ENCODE peak calls at places on chromosome 6, in four cellular contexts. F is upper lobe of right lung, I is H1, M is endodermal cell. R is an unnamed sample.

GRCh38 chr6:168915855-168916254 is 337.8 kb downstream of the THBS2 start:
- DNase-seq in I (no peak), M (no peak), F (no peak), R (no peak)

GRCh38 chr6:27383481-27383880 is 5.1 kb upstream of the ZNF391 start:
- DNase-seq in M (no peak), F (no peak), I (no peak), R (no peak)

GRCh38 chr6:2909718-2910117 is 6.6 kb upstream of the SERPINB9 start:
- DNase-seq in F (peak; percentile 32), I (no peak), M (peak; percentile 54), R (no peak)

GRCh38 chr6:23927935-23928334 is 198.1 kb upstream of the NRSN1 start:
- DNase-seq in F (no peak), M (no peak), I (no peak), R (no peak)

GRCh38 chr6:3259491-3259958 is 778 bp downstream of the PSMG4 start:
- DNase-seq in F (peak; percentile 69), M (peak; percentile 82), I (no peak), R (no peak)

GRCh38 chr6:170134077-170135040 is 156.5 kb downstream of the DLL1 start:
- DNase-seq in I (no peak), M (peak; percentile 32), F (peak; percentile 57), R (no peak)

GRCh38 chr6:48084201-48084600 is 26.8 kb downstream of the PTCHD4 start:
- DNase-seq in M (no peak), F (no peak), I (no peak), R (no peak)

GRCh38 chr6:82680192-82680591 is 316.6 kb downstream of the TPBG start:
- DNase-seq in M (no peak), I (no peak), F (no peak), R (no peak)

GRCh38 chr6:10595731-10596664 is 74.8 kb downstream of the GCNT2 start:
- DNase-seq in M (peak; percentile 75), F (no peak), I (no peak), R (no peak)

GRCh38 chr6:90545450-90545849 is 41.4 kb downstream of the MAP3K7 start:
- DNase-seq in I (no peak), F (no peak), M (no peak), R (no peak)

GRCh38 chr6:129679250-129679649 is 30.7 kb downstream of the ARHGAP18 start:
- DNase-seq in I (no peak), F (no peak), M (no peak), R (no peak)

GRCh38 chr6:136792066-136792944 is at the start of gene MAP3K5:
- DNase-seq in F (peak; percentile 95), M (peak; percentile 89), I (no peak), R (peak; percentile 77)

GRCh38 chr6:14888575-14889000 is 357.3 kb upstream of the JARID2 start:
- DNase-seq in I (no peak), F (no peak), M (no peak), R (no peak)

GRCh38 chr6:17987576-17988421 is at the start of gene KIF13A:
- DNase-seq in M (peak; percentile 79), I (no peak), F (peak; percentile 90), R (peak; percentile 81)

GRCh38 chr6:10425177-10425972 is 10.5 kb upstream of the TFAP2A start:
- DNase-seq in M (peak; percentile 64), I (no peak), F (no peak), R (no peak)

GRCh38 chr6:158290659-158291058 is 21.6 kb upstream of the TULP4 start:
- DNase-seq in M (no peak), I (no peak), F (no peak), R (no peak)

GRCh38 chr6:144434308-144434990 is 149.3 kb downstream of the UTRN start:
- DNase-seq in I (no peak), M (no peak), F (no peak), R (no peak)

GRCh38 chr6:87700351-87700728 is 1.7 kb downstream of the AKIRIN2 start:
- DNase-seq in F (no peak), I (no peak), M (no peak), R (no peak)

GRCh38 chr6:150368762-150369161 is at the start of gene IYD:
- DNase-seq in F (no peak), I (no peak), M (no peak), R (no peak)

GRCh38 chr6:75880305-75880704 is 131.3 kb downstream of the MYO6 start:
- DNase-seq in M (no peak), F (no peak), I (no peak), R (no peak)

GRCh38 chr6:79868098-79868722 is 79.1 kb downstream of the ELOVL4 start:
- DNase-seq in M (peak; percentile 64), F (no peak), I (no peak), R (no peak)

GRCh38 chr6:167113935-167114910 is 8.7 kb upstream of the CCR6 start:
- DNase-seq in M (no peak), I (no peak), F (no peak), R (no peak)

GRCh38 chr6:11092654-11093053 is 980 bp upstream of the SMIM13 start:
- DNase-seq in F (no peak), M (no peak), I (no peak), R (no peak)

GRCh38 chr6:112749673-112750072 is 402.5 kb downstream of the RFPL4B start:
- DNase-seq in F (no peak), I (no peak), M (no peak), R (no peak)

GRCh38 chr6:128515550-128516513 is 4.6 kb downstream of the PTPRK start:
- DNase-seq in M (no peak), I (no peak), F (no peak), R (no peak)

GRCh38 chr6:39194466-39194865 is 34.8 kb downstream of the KCNK5 start:
- DNase-seq in F (no peak), M (no peak), I (no peak), R (no peak)
- H3K27ac ChIP-seq in F (no peak overlapping the region), M (no peak overlapping the region), I (no peak overlapping the region), R (no peak overlapping the region)

GRCh38 chr6:42745083-42745637 is 743 bp downstream of the TBCC start:
- DNase-seq in I (no peak), M (peak; percentile 71), F (no peak), R (no peak)
- H3K27ac ChIP-seq in I (peak overlapping the region; percentile 84), M (peak overlapping the region; percentile 88), F (peak overlapping the region; percentile 98), R (peak overlapping the region; percentile 94)

GRCh38 chr6:36121752-36122494 is 8.4 kb upstream of the MAPK13 start:
- DNase-seq in F (no peak), M (no peak), I (no peak), R (no peak)
- H3K27ac ChIP-seq in F (no peak overlapping the region), M (no peak overlapping the region), I (no peak overlapping the region), R (no peak overlapping the region)

DNA sequence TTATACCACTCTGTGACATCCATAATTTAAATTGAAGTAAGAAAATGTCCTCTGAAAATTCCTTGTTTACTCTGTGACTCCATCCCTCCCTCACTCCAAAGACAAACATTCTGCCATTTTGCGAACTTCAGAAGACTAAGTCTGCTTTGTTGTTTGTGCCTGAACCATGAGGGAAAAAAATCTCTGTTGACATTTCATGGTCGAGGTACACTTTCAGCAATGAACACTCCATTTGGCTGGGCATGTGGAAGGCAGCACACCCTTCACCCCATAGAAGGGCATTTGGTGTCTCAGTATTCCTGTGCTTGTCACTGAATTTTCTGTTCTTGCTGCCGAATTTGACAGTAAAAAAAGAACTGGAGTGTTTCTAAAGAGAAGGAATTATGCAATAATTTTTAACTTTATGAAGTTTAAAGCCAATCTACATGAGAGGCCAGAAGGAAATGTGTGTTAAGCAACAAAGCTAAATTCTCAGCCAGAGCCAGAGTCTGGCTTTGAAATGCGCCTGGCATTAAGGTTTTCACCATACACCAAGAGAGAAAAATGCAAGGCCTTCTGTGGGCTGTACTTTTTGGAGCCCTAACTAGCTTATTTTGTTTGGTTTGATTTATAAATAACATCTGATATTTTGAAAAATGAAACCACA is 4.7 kb upstream of the PBOV1 start:
- DNase-seq in M (no peak), F (no peak), I (no peak), R (no peak)
- H3K27ac ChIP-seq in M (no peak overlapping the region), F (peak overlapping the region; percentile 25), I (no peak overlapping the region), R (no peak overlapping the region)

DNA sequence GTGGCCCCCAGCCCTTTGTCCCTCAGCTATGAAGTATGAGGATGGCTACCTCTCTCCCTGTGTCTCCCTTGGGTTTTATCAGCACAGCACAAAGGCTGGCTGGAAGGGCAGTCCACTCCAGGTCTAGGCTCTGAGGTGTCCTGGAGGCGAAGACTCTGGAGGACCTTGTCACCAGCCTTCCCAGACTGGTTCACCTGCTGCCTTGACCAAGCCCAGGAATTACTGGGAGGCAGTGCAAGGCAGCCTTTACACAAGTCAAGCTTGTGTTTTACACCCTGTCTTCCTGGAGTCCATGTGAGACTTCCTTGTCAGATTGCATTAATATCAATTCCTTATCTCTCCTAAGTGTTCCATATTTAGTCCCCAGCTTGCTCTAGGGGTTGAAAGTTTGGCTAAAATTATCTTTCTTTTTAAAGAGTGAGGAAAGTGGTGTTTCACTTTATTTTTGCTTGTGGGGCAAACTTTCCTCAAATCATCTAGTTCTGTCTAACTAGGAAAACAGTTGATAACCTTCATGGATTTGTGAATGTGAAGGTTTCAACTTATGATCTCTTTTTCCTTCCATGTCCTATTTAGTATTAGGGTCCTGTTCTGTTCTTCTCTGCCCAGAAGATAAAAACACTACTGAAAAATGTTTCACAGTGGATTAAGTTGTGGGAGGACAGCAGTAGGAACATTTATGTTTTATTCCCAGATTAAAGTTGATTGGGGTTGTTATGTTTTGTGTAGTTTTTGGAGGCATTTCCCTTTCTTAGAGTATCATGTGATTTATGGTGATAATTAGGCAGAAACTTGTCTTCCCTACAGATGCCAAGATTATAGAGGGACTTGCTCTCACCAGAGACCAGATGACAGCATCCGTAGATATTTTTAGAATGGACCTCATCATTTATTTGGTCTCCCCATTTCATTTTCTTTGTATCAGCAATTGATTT is 114.8 kb downstream of the FOXO3 start:
- DNase-seq in M (no peak), I (no peak), F (no peak), R (no peak)
- H3K27ac ChIP-seq in M (no peak overlapping the region), I (no peak overlapping the region), F (peak overlapping the region; percentile 27), R (peak overlapping the region; percentile 47)

DNA sequence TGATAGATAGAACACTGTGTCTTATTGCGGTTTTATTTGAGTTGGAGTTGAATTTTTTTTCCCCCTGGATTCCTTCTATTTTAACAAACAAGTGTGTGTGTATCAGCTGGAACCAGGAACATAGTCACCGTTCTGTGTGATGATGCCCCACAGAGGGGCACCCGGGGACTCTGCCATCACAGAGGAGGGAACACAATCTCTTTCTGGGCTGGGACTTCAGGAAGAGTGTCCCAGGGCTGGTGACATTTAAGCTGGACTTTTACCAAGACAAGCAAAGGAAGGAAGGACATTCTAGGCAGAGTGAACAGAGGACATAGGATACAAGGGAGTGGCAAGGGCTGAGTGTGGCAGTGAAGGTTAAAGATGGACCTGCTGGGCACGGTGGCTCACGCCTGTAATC is 33.2 kb downstream of the TAF8 start:
- DNase-seq in I (no peak), F (no peak), M (no peak), R (no peak)
- H3K27ac ChIP-seq in I (no peak overlapping the region), F (no peak overlapping the region), M (no peak overlapping the region), R (peak overlapping the region; percentile 67)

GRCh38 chr6:5246870-5247161 is 13.9 kb downstream of the LYRM4 start:
- DNase-seq in F (no peak), M (no peak), I (no peak), R (no peak)
- H3K27ac ChIP-seq in F (no peak overlapping the region), M (no peak overlapping the region), I (no peak overlapping the region), R (no peak overlapping the region)

R was measured in right atrium auricular region.